ENCODE peak calls at places on chromosomes 1 and 21, in four cellular contexts. H is fibroblast of pulmonary artery, C is EL, Y is brain pericyte. Z is an unnamed sample.

GRCh38 chr1:151062738-151063371 is 2.7 kb downstream of the MLLT11 start:
- DNase-seq in Y (no peak), H (peak), C (peak), Z (no peak)

GRCh38 chr1:160325252-160325651 is 17.8 kb downstream of the COPA start:
- DNase-seq in C (no peak), Y (no peak), H (no peak), Z (no peak)

GRCh38 chr1:217272385-217272784 is 358.5 kb downstream of the GPATCH2 start:
- DNase-seq in Y (no peak), C (peak), H (peak), Z (no peak)

GRCh38 chr1:84884671-84885389 is 8.2 kb downstream of the LPAR3 start:
- DNase-seq in H (peak), Y (no peak), C (peak), Z (no peak)

GRCh38 chr1:115906627-115907026 is 65.7 kb upstream of the NHLH2 start:
- DNase-seq in Y (no peak), C (no peak), H (no peak), Z (no peak)

GRCh38 chr1:167645161-167645560 is 15.1 kb downstream of the RCSD1 start:
- DNase-seq in C (no peak), H (no peak), Y (no peak), Z (no peak)

GRCh38 chr21:38965910-38966504 is 160.3 kb downstream of the ETS2 start:
- DNase-seq in Y (no peak), H (no peak), C (peak), Z (peak)

GRCh38 chr1:206517784-206518183 is 10.5 kb downstream of the RASSF5 start:
- DNase-seq in H (no peak), C (no peak), Y (no peak), Z (no peak)

GRCh38 chr1:111598534-111598933 is 21.1 kb upstream of the RAP1A start:
- DNase-seq in H (no peak), C (no peak), Y (no peak), Z (no peak)

GRCh38 chr1:167708940-167709389 is 12.8 kb upstream of the MPZL1 start:
- DNase-seq in C (no peak), H (peak), Y (no peak), Z (no peak)

GRCh38 chr1:156502749-156503671 is 2.4 kb upstream of the MEF2D start:
- DNase-seq in C (peak), Y (peak), H (peak), Z (no peak)

GRCh38 chr21:38824124-38824822 is 18.5 kb downstream of the ETS2 start:
- DNase-seq in C (peak), H (no peak), Y (no peak), Z (peak)

Z was measured in HuH-7.